ENCODE peak calls at places on chromosomes 5 and 9, in seven cellular contexts. Q is small intestine, O is heart left ventricle, Z is body of pancreas, M is upper lobe of right lung, F is HCT116, B is uterus. D is an unnamed sample.

GRCh38 chr5:43555895-43556606 is 826 bp downstream of the PAIP1 start:
- DNase-seq in B (peak), F (peak), M (peak), Q (peak), O (peak), Z (peak), D (peak)

GRCh38 chr5:56815657-56816545 is 552 bp downstream of the MAP3K1 start:
- DNase-seq in M (peak), Z (peak), O (peak), Q (peak), B (peak), F (no peak), D (peak)

GRCh38 chr5:59351076-59351794 is 542.3 kb downstream of the PDE4D start:
- DNase-seq in F (no peak), O (peak), Q (no peak), B (peak), Z (no peak), M (no peak), D (no peak)

GRCh38 chr9:126391713-126392661 is 65.4 kb downstream of the MVB12B start:
- DNase-seq in Z (no peak), Q (no peak), B (no peak), F (no peak), M (no peak), O (no peak), D (no peak)

GRCh38 chr5:98309785-98310566 is 463.5 kb upstream of the RGMB start:
- DNase-seq in Z (no peak), M (no peak), F (peak), O (peak), Q (no peak), B (no peak), D (no peak)

GRCh38 chr9:121294181-121294743 is 26.3 kb downstream of the GSN start:
- DNase-seq in Q (no peak), M (no peak), O (peak), B (peak), Z (no peak), F (no peak), D (no peak)

GRCh38 chr9:127159949-127160610 is 37.6 kb upstream of the ANGPTL2 start:
- DNase-seq in B (peak), M (peak), Q (no peak), F (no peak), Z (no peak), O (peak), D (peak)

GRCh38 chr9:2583308-2584013 is 38.1 kb upstream of the VLDLR start:
- DNase-seq in Z (no peak), Q (no peak), F (no peak), M (peak), B (no peak), O (peak), D (no peak)

GRCh38 chr5:177339107-177339638 is 12.3 kb downstream of the LMAN2 start:
- DNase-seq in Q (no peak), M (no peak), Z (no peak), F (no peak), O (no peak), B (no peak), D (no peak)

GRCh38 chr9:125631391-125632085 is 75.5 kb downstream of the MAPKAP1 start:
- DNase-seq in F (no peak), M (no peak), O (no peak), Z (no peak), B (no peak), Q (peak), D (peak)

GRCh38 chr5:17302590-17302989 is 85.2 kb downstream of the BASP1 start:
- DNase-seq in B (peak), F (no peak), Z (no peak), Q (no peak), O (no peak), M (no peak), D (no peak)

GRCh38 chr5:44605926-44606325 is 202.8 kb upstream of the MRPS30 start:
- DNase-seq in B (no peak), O (no peak), Q (no peak), Z (no peak), M (no peak), F (no peak), D (no peak)

GRCh38 chr5:33441241-33441844 is 578 bp downstream of the TARS1 start:
- DNase-seq in M (no peak), F (peak), Q (peak), B (peak), Z (peak), O (no peak), D (peak)

GRCh38 chr5:172858511-172858989 is 24.5 kb downstream of the ERGIC1 start:
- DNase-seq in O (no peak), B (no peak), Q (peak), Z (no peak), F (no peak), M (no peak), D (peak)

GRCh38 chr5:131749138-131749537 is 47.7 kb downstream of the FNIP1 start:
- DNase-seq in B (no peak), M (no peak), O (no peak), F (no peak), Q (no peak), Z (no peak), D (no peak)

GRCh38 chr5:7501066-7501465 is 105.1 kb downstream of the ADCY2 start:
- DNase-seq in Q (no peak), F (no peak), O (no peak), Z (no peak), B (no peak), M (no peak), D (no peak)

GRCh38 chr5:59246470-59247250 is 646.9 kb downstream of the PDE4D start:
- DNase-seq in F (no peak), B (no peak), O (no peak), M (no peak), Q (no peak), Z (no peak), D (no peak)

GRCh38 chr9:134323741-134324358 is 2.4 kb upstream of the RXRA start:
- DNase-seq in F (peak), B (no peak), O (peak), Q (peak), M (peak), Z (peak), D (peak)

GRCh38 chr9:111179577-111179976 is 141.3 kb upstream of the LPAR1 start:
- DNase-seq in F (no peak), B (no peak), Z (no peak), O (no peak), Q (no peak), M (no peak), D (peak)

GRCh38 chr5:58459860-58460726 is at the start of gene PLK2:
- DNase-seq in O (peak), Z (peak), M (peak), Q (peak), B (peak), F (peak), D (peak)

GRCh38 chr5:33432656-33433055 is 8.1 kb upstream of the TARS1 start:
- DNase-seq in Q (peak), B (no peak), O (no peak), F (no peak), M (no peak), Z (no peak), D (no peak)

GRCh38 chr5:177997319-177997670 is 1.3 kb upstream of the PROP1 start:
- DNase-seq in O (no peak), F (no peak), Q (no peak), Z (no peak), M (no peak), B (no peak), D (no peak)

GRCh38 chr5:143554194-143554717 is 150.8 kb upstream of the NR3C1 start:
- DNase-seq in Z (no peak), B (no peak), M (no peak), O (no peak), F (no peak), Q (peak), D (no peak)

GRCh38 chr5:119367502-119368237 is 11.9 kb downstream of the TNFAIP8 start:
- DNase-seq in B (no peak), F (no peak), M (no peak), Z (no peak), Q (no peak), O (no peak), D (no peak)

GRCh38 chr5:119743927-119744326 is 114.6 kb downstream of the FAM170A start:
- DNase-seq in Q (peak), F (peak), M (no peak), B (no peak), O (no peak), Z (peak), D (peak)

GRCh38 chr5:32092938-32093812 is 80.9 kb downstream of the GOLPH3 start:
- DNase-seq in O (peak), Q (peak), F (peak), B (peak), M (no peak), Z (peak), D (peak)

GRCh38 chr5:5271606-5272321 is 131.6 kb downstream of the ADAMTS16 start:
- DNase-seq in F (no peak), O (no peak), Q (no peak), B (no peak), M (no peak), Z (no peak), D (no peak)

GRCh38 chr9:105264380-105264779 is 19.9 kb downstream of the SLC44A1 start:
- DNase-seq in B (no peak), Q (peak), F (peak), O (no peak), Z (no peak), M (no peak), D (no peak)

GRCh38 chr5:36359267-36359666 is 57.6 kb upstream of the RANBP3L start:
- DNase-seq in B (no peak), Q (no peak), M (no peak), Z (no peak), F (no peak), O (no peak), D (no peak)

GRCh38 chr5:38543074-38543473 is 13.4 kb downstream of the LIFR start:
- DNase-seq in B (no peak), M (no peak), O (no peak), Z (no peak), Q (no peak), F (no peak), D (no peak)

GRCh38 chr5:157516016-157516415 is 56.0 kb downstream of the NIPAL4 start:
- DNase-seq in O (no peak), M (no peak), F (no peak), Z (no peak), B (peak), Q (no peak), D (no peak)

GRCh38 chr9:970310-971002 is 6.0 kb upstream of the DMRT3 start:
- DNase-seq in O (no peak), M (no peak), Z (no peak), F (no peak), B (no peak), Q (no peak), D (no peak)

GRCh38 chr9:973295-973842 is 3.1 kb upstream of the DMRT3 start:
- DNase-seq in Z (no peak), Q (no peak), O (no peak), F (no peak), M (no peak), B (no peak), D (no peak)

GRCh38 chr9:971901-972511 is 4.4 kb upstream of the DMRT3 start:
- DNase-seq in F (no peak), Q (peak), M (no peak), B (no peak), Z (peak), O (no peak), D (peak)

GRCh38 chr9:974064-974992 is 2.1 kb upstream of the DMRT3 start:
- DNase-seq in F (no peak), B (no peak), O (no peak), Q (no peak), Z (no peak), M (no peak), D (no peak)

DNA sequence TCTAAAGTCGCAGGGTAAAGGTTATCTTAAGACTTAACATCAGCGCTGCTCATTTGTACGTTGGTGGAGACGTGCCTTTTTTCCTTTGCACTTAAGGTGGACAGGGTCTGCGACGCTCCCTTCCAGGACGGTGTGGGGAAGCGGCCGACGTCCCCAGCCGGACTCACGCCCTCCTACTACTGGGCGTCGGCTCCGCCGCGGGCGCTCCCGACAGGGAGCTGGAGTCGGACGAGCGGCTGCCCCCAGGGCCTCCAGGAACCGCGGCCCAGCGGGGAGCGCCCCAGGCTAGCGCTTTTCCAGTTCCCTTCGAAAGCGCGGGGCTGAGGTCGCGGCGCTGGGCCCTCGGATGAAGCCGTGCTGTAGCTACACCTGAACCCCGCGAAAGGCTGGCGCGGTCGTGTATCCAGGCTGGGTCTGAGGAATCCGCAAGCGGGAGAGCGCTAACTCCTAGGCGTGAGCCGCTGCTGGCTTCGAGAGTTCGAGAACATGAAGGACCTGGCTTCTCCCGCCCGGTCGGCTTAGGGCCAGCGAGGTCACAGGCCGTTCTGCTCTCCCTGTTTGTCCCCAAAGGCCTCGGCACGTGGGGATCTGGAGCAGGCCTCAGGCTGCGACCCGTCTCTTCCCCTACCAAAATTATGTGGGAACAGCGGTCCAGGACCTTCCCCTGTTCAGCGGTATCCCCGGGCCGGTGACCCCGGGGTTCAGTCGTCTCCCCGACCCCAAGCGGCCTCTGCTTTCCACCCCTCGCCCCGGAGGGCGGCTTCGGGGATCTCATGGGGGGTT is 3.8 kb upstream of the DMRT3 start:
- DNase-seq in F (no peak), Z (no peak), Q (no peak), B (no peak), O (no peak), M (no peak), D (no peak)
- H3K27ac ChIP-seq in F (no peak), Z (no peak), Q (no peak), B (no peak), O (no peak), M (no peak), D (no peak)

DNA sequence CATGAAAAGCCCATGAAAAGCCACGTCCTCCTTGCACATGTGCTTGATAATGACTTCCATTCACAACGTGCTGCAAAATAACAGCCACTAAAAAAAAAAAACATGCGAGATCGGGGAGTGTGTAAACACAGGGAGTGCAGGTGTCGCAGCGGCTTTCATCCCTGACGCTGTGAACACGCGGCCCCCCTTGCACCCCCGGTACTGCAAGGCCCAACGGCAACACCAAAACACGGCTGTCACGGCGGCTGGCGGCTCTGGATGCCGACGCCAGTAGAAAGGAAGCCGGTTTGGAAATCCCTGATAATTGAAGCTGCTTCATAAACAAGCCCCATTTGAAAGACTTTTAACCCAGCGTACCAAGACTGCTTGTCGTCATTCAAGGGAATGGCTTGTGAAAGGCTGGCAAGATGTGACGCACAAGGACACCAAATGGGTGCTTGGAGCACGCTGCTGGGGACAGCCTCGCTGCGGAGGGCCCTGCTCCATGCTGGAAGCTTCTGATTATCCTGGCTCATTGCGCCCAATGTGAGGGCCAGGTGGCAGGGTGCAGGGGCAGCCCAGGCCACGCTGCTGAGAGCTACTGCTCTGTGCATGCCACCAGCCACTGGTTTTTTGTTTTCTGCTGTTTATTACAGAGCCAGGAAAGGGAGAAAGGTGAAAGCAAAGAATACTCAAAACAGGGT is 63.0 kb downstream of the GTF3C4 start:
- DNase-seq in F (no peak), Z (no peak), Q (no peak), O (no peak), M (no peak), B (no peak), D (no peak)
- H3K27ac ChIP-seq in F (no peak), Z (no peak), Q (no peak), O (no peak), M (no peak), B (no peak), D (no peak)

DNA sequence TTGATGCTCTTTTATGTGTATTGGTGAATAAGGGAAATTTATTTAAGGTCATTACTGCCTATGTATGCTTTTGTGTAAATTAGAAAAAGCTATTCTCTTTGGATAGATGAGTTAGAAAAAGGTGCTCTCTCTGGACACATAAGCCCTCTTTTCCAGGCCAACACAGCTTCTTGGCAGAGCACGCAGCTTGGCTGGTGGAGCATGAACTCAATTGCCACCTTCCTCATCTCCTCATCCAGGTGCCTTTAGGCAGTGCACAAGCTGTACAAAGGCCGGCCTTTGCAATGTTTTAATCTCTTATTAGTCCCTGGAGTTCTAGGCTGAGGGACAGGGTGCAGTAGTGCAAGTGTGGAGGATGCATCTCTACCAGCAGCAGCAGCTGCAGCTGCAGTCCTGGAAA is 272.0 kb downstream of the ZSWIM6 start:
- DNase-seq in O (no peak), B (no peak), Q (no peak), M (no peak), Z (no peak), F (no peak), D (no peak)
- H3K27ac ChIP-seq in O (no peak), B (no peak), Q (no peak), M (no peak), Z (no peak), F (no peak), D (no peak)

GRCh38 chr9:92345582-92345981 is 19.8 kb downstream of the CENPP start:
- DNase-seq in F (no peak), B (no peak), Z (no peak), Q (no peak), O (no peak), M (no peak), D (no peak)

GRCh38 chr9:92350740-92351133 is 25.0 kb downstream of the CENPP start:
- DNase-seq in B (no peak), O (no peak), Z (no peak), M (no peak), F (no peak), Q (no peak), D (no peak)

GRCh38 chr9:92350129-92350739 is 24.5 kb downstream of the CENPP start:
- DNase-seq in B (no peak), Q (peak), M (no peak), Z (no peak), O (no peak), F (no peak), D (no peak)
- H3K27ac ChIP-seq in B (peak), Q (no peak), M (no peak), Z (no peak), O (peak), F (no peak), D (peak)

GRCh38 chr5:71924980-71925379 is 182.3 kb upstream of the MAP1B start:
- DNase-seq in M (no peak), F (no peak), Z (no peak), B (no peak), Q (no peak), O (no peak), D (no peak)
- H3K27ac ChIP-seq in M (no peak), F (no peak), Z (no peak), B (no peak), Q (no peak), O (peak), D (no peak)